ENCODE peak calls at places on chromosomes 5 and 9, in five cellular contexts. D is upper lobe of right lung, E is esophagus squamous epithelium, R is PC-3, C is H9. P is an unnamed sample.

GRCh38 chr9:27033815-27034403 is 28.4 kb upstream of the LRRC19 start:
- DNase-seq in D (no peak), E (no peak), R (peak; percentile 78), C (no peak), P (no peak)

GRCh38 chr9:131807131-131807990 is 67.5 kb upstream of the RAPGEF1 start:
- DNase-seq in D (no peak), E (no peak), R (no peak), C (peak; percentile 90), P (no peak)

GRCh38 chr9:130839237-130840111 is 4.4 kb downstream of the ABL1 start:
- DNase-seq in D (no peak), E (no peak), R (no peak), C (no peak), P (no peak)

GRCh38 chr5:64853777-64854176 is 85.0 kb downstream of the CWC27 start:
- DNase-seq in D (no peak), E (no peak), R (no peak), C (no peak), P (no peak)

GRCh38 chr9:21542780-21543179 is 60.7 kb upstream of the IFNE start:
- DNase-seq in D (no peak), E (no peak), R (no peak), C (no peak), P (no peak)

GRCh38 chr9:89022902-89023301 is 31.6 kb downstream of the S1PR3 start:
- DNase-seq in D (no peak), E (no peak), R (no peak), C (no peak), P (no peak)

GRCh38 chr5:55904152-55904551 is 53.0 kb downstream of the IL31RA start:
- DNase-seq in D (no peak), E (no peak), R (no peak), C (no peak), P (no peak)

GRCh38 chr5:128494516-128494915 is 43.5 kb downstream of the FBN2 start:
- DNase-seq in D (no peak), E (no peak), R (peak; percentile 34), C (peak; percentile 40), P (no peak)

GRCh38 chr5:150622157-150622556 is 18.3 kb upstream of the SYNPO start:
- DNase-seq in D (no peak), E (no peak), R (no peak), C (no peak), P (peak; percentile 30)

GRCh38 chr5:11619339-11620028 is 284.8 kb downstream of the CTNND2 start:
- DNase-seq in D (no peak), E (no peak), R (peak; percentile 59), C (no peak), P (no peak)

GRCh38 chr5:55338810-55339243 is 31.0 kb downstream of the MTREX start:
- DNase-seq in D (no peak), E (no peak), R (no peak), C (no peak), P (no peak)

GRCh38 chr9:121598167-121599000 is 53.0 kb upstream of the DAB2IP start:
- DNase-seq in D (peak; percentile 91), E (no peak), R (peak; percentile 82), C (peak; percentile 93), P (no peak)

GRCh38 chr5:79934681-79935080 is 56.4 kb downstream of the MTX3 start:
- DNase-seq in D (no peak), E (no peak), R (no peak), C (no peak), P (no peak)

GRCh38 chr5:73312146-73312871 is 136.3 kb downstream of the FOXD1 start:
- DNase-seq in D (no peak), E (no peak), R (no peak), C (peak; percentile 57), P (no peak)

GRCh38 chr9:116238751-116239340 is 85.3 kb downstream of the PAPPA start:
- DNase-seq in D (no peak), E (no peak), R (no peak), C (no peak), P (no peak)

GRCh38 chr5:68122439-68122906 is 93.1 kb upstream of the PIK3R1 start:
- DNase-seq in D (no peak), E (no peak), R (no peak), C (no peak), P (no peak)

GRCh38 chr9:113222482-113222841 is 1.1 kb downstream of the SLC31A1 start:
- DNase-seq in D (no peak), E (no peak), R (no peak), C (no peak), P (no peak)

GRCh38 chr5:96687812-96688453 is 25.8 kb downstream of the CAST start:
- DNase-seq in D (no peak), E (no peak), R (peak; percentile 57), C (no peak), P (no peak)

GRCh38 chr9:9914174-9914573 is 698.6 kb downstream of the PTPRD start:
- DNase-seq in D (no peak), E (no peak), R (no peak), C (peak; percentile 71), P (no peak)

GRCh38 chr5:181120761-181121160 is 10.2 kb downstream of the OR2V1 start:
- DNase-seq in D (no peak), E (no peak), R (peak; percentile 65), C (no peak), P (no peak)

GRCh38 chr5:83513491-83513890 is 41.9 kb downstream of the VCAN start:
- DNase-seq in D (no peak), E (no peak), R (no peak), C (no peak), P (no peak)

GRCh38 chr5:88509403-88509802 is 240.8 kb upstream of the TMEM161B start:
- DNase-seq in D (no peak), E (no peak), R (no peak), C (no peak), P (no peak)

GRCh38 chr9:79325501-79325900 is 246.3 kb upstream of the TLE4 start:
- DNase-seq in D (no peak), E (no peak), R (no peak), C (no peak), P (no peak)

GRCh38 chr9:108469654-108470053 is 386.1 kb downstream of the ACTL7B start:
- DNase-seq in D (no peak), E (no peak), R (peak; percentile 83), C (no peak), P (no peak)

GRCh38 chr5:91225848-91226686 is 157.1 kb downstream of the ARRDC3 start:
- DNase-seq in D (peak; percentile 67), E (no peak), R (peak; percentile 66), C (peak; percentile 74), P (no peak)

GRCh38 chr5:32280656-32281081 is 32.1 kb downstream of the MTMR12 start:
- DNase-seq in D (no peak), E (no peak), R (no peak), C (no peak), P (no peak)

GRCh38 chr9:123978981-123979380 is 32.6 kb upstream of the LHX2 start:
- DNase-seq in D (no peak), E (no peak), R (no peak), C (no peak), P (no peak)

GRCh38 chr9:124489222-124489621 is 18.0 kb downstream of the NR5A1 start:
- DNase-seq in D (no peak), E (no peak), R (no peak), C (no peak), P (no peak)

GRCh38 chr9:128702445-128702948 is at the start of gene PKN3:
- DNase-seq in D (peak; percentile 95), E (no peak), R (peak; percentile 79), C (peak; percentile 95), P (peak; percentile 46)

GRCh38 chr5:16143361-16144049 is 36.1 kb downstream of the MARCHF11 start:
- DNase-seq in D (no peak), E (no peak), R (no peak), C (no peak), P (no peak)

GRCh38 chr5:16140417-16140816 is 39.2 kb downstream of the MARCHF11 start:
- DNase-seq in D (no peak), E (no peak), R (no peak), C (no peak), P (no peak)

GRCh38 chr5:16144416-16144815 is 35.2 kb downstream of the MARCHF11 start:
- DNase-seq in D (no peak), E (no peak), R (no peak), C (no peak), P (no peak)

GRCh38 chr5:16137177-16137576 is 42.4 kb downstream of the MARCHF11 start:
- DNase-seq in D (no peak), E (no peak), R (no peak), C (no peak), P (no peak)

DNA sequence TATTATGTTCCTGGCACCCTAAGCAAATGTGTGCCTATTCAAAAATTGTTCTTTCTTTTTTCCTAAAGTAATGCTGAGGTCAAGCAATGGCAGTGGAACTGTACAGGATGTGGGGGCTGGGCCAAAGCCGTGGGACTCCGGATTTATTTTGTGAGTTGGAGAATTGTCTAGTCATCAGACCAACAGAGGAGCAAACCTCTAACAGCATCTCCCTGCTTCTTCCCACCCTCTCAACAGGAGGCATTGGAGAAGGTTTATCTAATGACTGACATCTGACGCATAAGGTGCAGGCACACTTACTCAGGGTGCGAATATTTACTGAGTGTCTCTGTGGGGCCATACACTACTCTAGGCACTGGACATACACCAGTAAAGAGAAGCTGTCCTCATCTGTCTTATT is 38.6 kb downstream of the MARCHF11 start:
- DNase-seq in D (no peak), E (no peak), R (no peak), C (no peak), P (no peak)
- H3K27ac ChIP-seq in D (no peak overlapping the region), E (no peak overlapping the region), R (no peak overlapping the region), C (no peak overlapping the region), P (no peak overlapping the region)

GRCh38 chr5:80960531-80961375 is 590 bp downstream of the RASGRF2 start:
- DNase-seq in D (peak; percentile 69), E (no peak), R (no peak), C (peak; percentile 47), P (peak; percentile 26)
- H3K27ac ChIP-seq in D (peak overlapping the region; percentile 63), E (peak overlapping the region; percentile 81), R (no peak overlapping the region), C (no peak overlapping the region), P (peak overlapping the region; percentile 30)

GRCh38 chr9:76911971-76912370 is 6.1 kb upstream of the PRUNE2 start:
- DNase-seq in D (no peak), E (no peak), R (peak; percentile 65), C (no peak), P (no peak)
- H3K27ac ChIP-seq in D (no peak overlapping the region), E (no peak overlapping the region), R (peak overlapping the region; percentile 38), C (no peak overlapping the region), P (no peak overlapping the region)

GRCh38 chr9:136210276-136210675 is 5.3 kb upstream of the LHX3 start:
- DNase-seq in D (no peak), E (no peak), R (no peak), C (no peak), P (no peak)

GRCh38 chr9:136211006-136211405 is 6.1 kb upstream of the LHX3 start:
- DNase-seq in D (no peak), E (no peak), R (no peak), C (no peak), P (no peak)

GRCh38 chr9:136208675-136209074 is 3.7 kb upstream of the LHX3 start:
- DNase-seq in D (no peak), E (no peak), R (no peak), C (no peak), P (no peak)

GRCh38 chr9:136209232-136209631 is 4.3 kb upstream of the LHX3 start:
- DNase-seq in D (no peak), E (no peak), R (no peak), C (no peak), P (no peak)

DNA sequence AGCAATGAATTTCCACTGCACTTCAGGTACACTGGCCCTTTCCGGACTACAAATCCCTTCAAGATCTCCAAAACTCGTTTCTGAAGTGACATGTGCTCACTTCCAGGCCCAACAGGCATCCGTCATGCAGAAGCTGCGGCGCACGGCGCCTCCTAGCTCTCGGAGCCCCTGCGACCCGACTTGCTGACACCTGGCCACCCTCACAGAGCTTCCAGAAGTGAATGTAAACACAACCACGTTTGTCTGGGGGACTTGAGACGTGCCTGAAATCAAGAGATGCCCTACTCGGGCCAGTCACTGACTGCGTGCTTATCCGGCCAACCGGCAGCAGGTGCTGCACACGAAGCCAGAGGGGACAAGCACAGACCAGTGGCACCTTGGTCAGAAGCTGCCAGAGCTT is 4.9 kb upstream of the LHX3 start:
- DNase-seq in D (no peak), E (no peak), R (no peak), C (no peak), P (no peak)
- H3K27ac ChIP-seq in D (no peak overlapping the region), E (no peak overlapping the region), R (no peak overlapping the region), C (no peak overlapping the region), P (no peak overlapping the region)